ENCODE peak calls at places on chromosomes 6 and 20, in four cellular contexts. A is SK-N-DZ, R is kidney tubule cell, E is T-helper 2 cell. U is an unnamed sample.

GRCh38 chr20:19737025-19737424 is 21.0 kb upstream of the RIN2 start:
- DNase-seq in A (no peak), R (peak; percentile 66), E (no peak), U (no peak)

GRCh38 chr6:86723729-86724128 is 213.6 kb upstream of the HTR1E start:
- DNase-seq in A (no peak), R (peak; percentile 28), E (no peak), U (no peak)

GRCh38 chr20:32585011-32585518 is at the start of gene NOL4L:
- DNase-seq in A (peak; percentile 45), R (peak; percentile 25), E (no peak), U (no peak)

GRCh38 chr6:13908955-13909381 is 15.8 kb upstream of the RNF182 start:
- DNase-seq in A (peak; percentile 83), R (peak; percentile 74), E (no peak), U (peak; percentile 32)

GRCh38 chr6:130943738-130944137 is 116.5 kb downstream of the SMLR1 start:
- DNase-seq in A (no peak), R (no peak), E (no peak), U (no peak)

GRCh38 chr20:37299718-37300529 is 10.5 kb downstream of the MANBAL start:
- DNase-seq in A (no peak), R (no peak), E (no peak), U (no peak)

GRCh38 chr6:125188594-125189203 is 35.1 kb downstream of the TPD52L1 start:
- DNase-seq in A (no peak), R (peak; percentile 28), E (no peak), U (no peak)

GRCh38 chr20:64065062-64065972 is 2.3 kb downstream of the TCEA2 start:
- DNase-seq in A (no peak), R (no peak), E (no peak), U (no peak)

GRCh38 chr6:110325197-110325596 is 33.0 kb downstream of the METTL24 start:
- DNase-seq in A (no peak), R (no peak), E (no peak), U (no peak)

GRCh38 chr6:92767101-92767500 is 652.3 kb downstream of the EPHA7 start:
- DNase-seq in A (no peak), R (no peak), E (no peak), U (no peak)

GRCh38 chr20:1322511-1323245 is 6.3 kb downstream of the SDCBP2 start:
- DNase-seq in A (no peak), R (no peak), E (no peak), U (no peak)

GRCh38 chr20:1619861-1620444 is at the start of gene SIRPB1:
- DNase-seq in A (no peak), R (peak; percentile 91), E (no peak), U (no peak)

GRCh38 chr20:48329676-48330644 is 497.8 kb downstream of the PREX1 start:
- DNase-seq in A (peak; percentile 69), R (no peak), E (no peak), U (no peak)

U was measured in memory B cell.